ENCODE peak calls at places on chromosomes 6 and 20, in nine cellular contexts. Z is mesendoderm, S is testis, C is heart left ventricle, N is cardiac muscle cell, R is esophagus squamous epithelium, B is HCT116, X is keratinocyte, D is coronary artery. M is an unnamed sample.

GRCh38 chr20:63553933-63554290 is at the start of gene FNDC11:
- DNase-seq in S (peak), D (no peak), B (no peak), C (peak), Z (peak), N (peak), R (no peak), X (no peak), M (no peak)

GRCh38 chr6:16092140-16092539 is 36.7 kb upstream of the MYLIP start:
- DNase-seq in Z (no peak), S (no peak), D (no peak), B (no peak), R (no peak), N (no peak), C (no peak), X (no peak), M (no peak)

GRCh38 chr20:49985157-49985556 is 2.4 kb downstream of the SNAI1 start:
- DNase-seq in N (no peak), C (no peak), B (no peak), X (no peak), S (no peak), Z (no peak), D (no peak), R (no peak), M (no peak)

GRCh38 chr6:14105547-14105946 is 12.0 kb upstream of the CD83 start:
- DNase-seq in D (no peak), B (no peak), C (no peak), Z (no peak), X (no peak), S (no peak), R (no peak), N (no peak), M (no peak)

GRCh38 chr6:6695711-6696048 is 107.2 kb downstream of the LY86 start:
- DNase-seq in R (no peak), S (no peak), D (no peak), Z (no peak), C (no peak), X (no peak), B (no peak), N (peak), M (no peak)

GRCh38 chr6:27332692-27333641 is 20.9 kb upstream of the POM121L2 start:
- DNase-seq in C (no peak), B (peak), S (peak), N (peak), X (peak), R (no peak), D (no peak), Z (peak), M (peak)

GRCh38 chr20:48928832-48929725 is 7.6 kb downstream of the ARFGEF2 start:
- DNase-seq in C (no peak), D (no peak), R (no peak), Z (no peak), X (no peak), S (no peak), N (peak), B (no peak), M (no peak)

GRCh38 chr20:36336838-36337478 is 30.8 kb downstream of the DLGAP4 start:
- DNase-seq in X (no peak), C (no peak), N (no peak), S (no peak), R (no peak), Z (peak), D (no peak), B (no peak), M (peak)

GRCh38 chr20:50991076-50991475 is 31.8 kb downstream of the KCNG1 start:
- DNase-seq in X (no peak), R (no peak), N (no peak), C (no peak), B (no peak), S (no peak), D (no peak), Z (no peak), M (no peak)

GRCh38 chr6:9224539-9224938 is 789.2 kb upstream of the SLC35B3 start:
- DNase-seq in R (no peak), D (no peak), C (no peak), N (no peak), B (no peak), S (no peak), Z (no peak), X (no peak), M (no peak)

GRCh38 chr20:51450984-51451383 is 91.5 kb downstream of the NFATC2 start:
- DNase-seq in X (no peak), S (no peak), N (no peak), R (no peak), B (no peak), D (no peak), Z (no peak), C (no peak), M (no peak)

GRCh38 chr6:39314273-39314790 is at the start of gene KCNK17:
- DNase-seq in X (no peak), C (no peak), D (no peak), B (no peak), S (no peak), Z (peak), N (no peak), R (no peak), M (no peak)

GRCh38 chr20:51467971-51468626 is 74.4 kb downstream of the NFATC2 start:
- DNase-seq in B (no peak), D (no peak), S (peak), X (no peak), C (no peak), N (no peak), R (no peak), Z (no peak), M (peak)

GRCh38 chr20:56860413-56860812 is 231.3 kb downstream of the TFAP2C start:
- DNase-seq in B (no peak), C (no peak), D (no peak), N (peak), R (no peak), X (no peak), Z (no peak), S (no peak), M (no peak)

GRCh38 chr20:38703526-38703925 is 20.8 kb upstream of the SLC32A1 start:
- DNase-seq in C (no peak), N (no peak), X (no peak), Z (no peak), B (no peak), S (no peak), R (no peak), D (no peak), M (no peak)

GRCh38 chr20:20018366-20018765 is 1.2 kb downstream of the NAA20 start:
- DNase-seq in D (no peak), S (no peak), R (no peak), N (no peak), Z (no peak), B (no peak), C (no peak), X (no peak), M (no peak)
- H3K27ac ChIP-seq in D (no peak), S (no peak), R (peak), N (no peak), Z (no peak), B (peak), C (no peak), X (peak), M (no peak)

DNA sequence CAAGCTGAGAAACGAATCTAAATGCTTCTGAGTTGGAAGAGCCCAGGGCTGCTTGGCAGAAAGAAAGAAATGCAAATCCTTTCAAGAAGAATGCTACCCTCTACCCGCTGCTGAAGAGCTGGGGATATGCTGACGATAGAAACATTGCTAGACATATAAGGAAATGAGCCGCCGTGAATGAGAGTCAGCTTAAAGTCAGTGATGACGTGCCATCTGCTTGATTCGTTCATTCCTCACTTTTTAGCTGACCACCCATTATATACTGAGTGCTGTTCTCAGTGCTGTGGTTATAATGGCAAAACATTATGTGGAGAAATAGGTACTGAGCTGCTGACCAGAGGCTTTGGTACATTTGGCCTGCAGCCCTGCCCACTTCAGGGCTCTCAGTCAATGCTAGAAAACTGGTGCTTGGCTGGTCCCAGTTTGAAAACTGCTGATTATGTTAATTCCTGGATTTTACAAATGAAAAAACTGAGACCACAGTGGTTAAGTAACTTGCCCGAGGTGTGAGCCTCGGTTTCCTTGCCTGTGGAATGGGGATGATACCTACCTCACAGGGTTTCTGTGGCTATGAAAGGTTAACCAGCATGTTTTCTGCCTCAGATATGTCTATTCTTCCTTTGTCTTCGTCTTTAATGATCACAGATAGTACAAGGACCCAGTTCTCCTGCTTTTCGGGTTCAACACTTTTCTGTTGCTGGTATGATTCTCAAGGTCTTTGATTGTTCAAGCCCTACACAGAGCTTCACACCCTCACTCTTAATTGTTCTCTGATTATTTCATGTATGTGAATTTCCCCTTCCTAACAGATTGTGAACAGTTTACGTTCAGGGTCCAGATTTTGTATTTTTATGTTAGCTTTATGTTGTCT is 27.7 kb upstream of the TULP4 start:
- DNase-seq in N (peak), S (no peak), B (no peak), D (no peak), C (no peak), X (no peak), R (no peak), Z (peak), M (no peak)
- H3K27ac ChIP-seq in N (peak), S (peak), B (no peak), D (peak), C (peak), X (peak), R (peak), Z (no peak), M (peak)

GRCh38 chr20:3933126-3933684 is 44.0 kb downstream of the PANK2 start:
- DNase-seq in D (no peak), Z (no peak), B (no peak), N (no peak), R (no peak), C (no peak), X (no peak), S (no peak), M (no peak)

GRCh38 chr20:3930265-3931206 is 41.3 kb downstream of the PANK2 start:
- DNase-seq in X (no peak), Z (no peak), N (no peak), C (no peak), R (no peak), S (no peak), B (no peak), D (no peak), M (no peak)

GRCh38 chr20:3934628-3935027 is 45.4 kb downstream of the PANK2 start:
- DNase-seq in B (no peak), R (no peak), N (no peak), D (no peak), C (peak), X (no peak), Z (no peak), S (no peak), M (no peak)

GRCh38 chr20:3931664-3932063 is 42.5 kb downstream of the PANK2 start:
- DNase-seq in R (no peak), Z (no peak), D (no peak), B (no peak), N (no peak), C (no peak), X (no peak), S (no peak), M (no peak)

GRCh38 chr20:3932277-3933073 is 43.3 kb downstream of the PANK2 start:
- DNase-seq in S (no peak), Z (no peak), D (no peak), B (no peak), R (no peak), N (no peak), X (no peak), C (no peak), M (no peak)
- H3K27ac ChIP-seq in S (peak), Z (no peak), D (peak), B (no peak), R (peak), N (no peak), X (no peak), C (peak), M (peak)

GRCh38 chr6:111274593-111275217 is 187.4 kb downstream of the SLC16A10 start:
- DNase-seq in D (no peak), C (no peak), Z (no peak), N (no peak), B (no peak), S (no peak), R (no peak), X (no peak), M (no peak)

GRCh38 chr6:111269401-111269970 is 182.2 kb downstream of the SLC16A10 start:
- DNase-seq in X (no peak), D (no peak), S (no peak), Z (no peak), R (no peak), B (no peak), N (no peak), C (no peak), M (no peak)

GRCh38 chr6:111265842-111266241 is 178.5 kb downstream of the SLC16A10 start:
- DNase-seq in S (no peak), C (no peak), Z (no peak), D (no peak), N (peak), R (no peak), B (no peak), X (no peak), M (no peak)

GRCh38 chr6:111267764-111268333 is 180.5 kb downstream of the SLC16A10 start:
- DNase-seq in C (no peak), Z (no peak), S (no peak), X (no peak), N (no peak), R (no peak), B (no peak), D (no peak), M (no peak)

DNA sequence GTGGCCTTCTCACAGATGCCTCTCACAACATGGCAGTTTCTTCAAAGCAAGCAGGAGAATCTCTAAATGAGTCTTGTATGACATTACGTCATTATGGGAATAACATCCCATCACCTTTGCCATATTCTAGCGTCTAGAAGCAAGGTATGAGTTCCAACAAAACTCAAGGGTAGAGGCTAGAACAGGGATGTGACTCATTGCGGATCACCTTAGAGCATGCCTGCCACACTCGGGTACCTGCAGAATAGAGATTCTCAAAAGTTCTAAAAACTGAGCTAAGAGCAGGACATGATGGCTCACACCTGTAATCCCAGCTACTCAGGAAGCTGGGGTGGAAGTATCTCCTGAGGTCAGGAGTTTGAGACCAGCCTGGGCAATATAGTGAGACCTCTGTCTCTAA is 182.8 kb downstream of the SLC16A10 start:
- DNase-seq in Z (no peak), C (no peak), X (no peak), S (no peak), N (no peak), B (no peak), R (no peak), D (no peak), M (no peak)
- H3K27ac ChIP-seq in Z (no peak), C (no peak), X (no peak), S (no peak), N (no peak), B (no peak), R (no peak), D (no peak), M (no peak)

GRCh38 chr6:136822379-136823127 is at the start of gene PEX7:
- DNase-seq in R (peak), B (peak), S (peak), D (peak), N (peak), Z (peak), C (peak), X (peak), M (peak)

GRCh38 chr6:136820541-136820940 is 1.9 kb upstream of the PEX7 start:
- DNase-seq in N (no peak), C (no peak), S (no peak), B (no peak), R (no peak), Z (no peak), X (no peak), D (no peak), M (no peak)

GRCh38 chr6:136822051-136822378 is 377 bp upstream of the PEX7 start:
- DNase-seq in B (no peak), S (peak), N (peak), C (no peak), D (no peak), R (no peak), Z (no peak), X (no peak), M (no peak)

GRCh38 chr6:136826216-136826615 is 3.8 kb downstream of the PEX7 start:
- DNase-seq in Z (no peak), D (no peak), B (no peak), C (no peak), X (no peak), R (no peak), S (no peak), N (no peak), M (no peak)

GRCh38 chr6:136823128-136823660 is 802 bp downstream of the PEX7 start:
- DNase-seq in Z (no peak), R (no peak), S (peak), B (no peak), X (no peak), N (no peak), C (no peak), D (no peak), M (no peak)
- H3K27ac ChIP-seq in Z (no peak), R (peak), S (peak), B (peak), X (peak), N (peak), C (peak), D (peak), M (peak)

M was measured in caudate nucleus.